ENCODE peak calls at places on chromosomes 2 and 18, in eight cellular contexts. Z is astrocyte of the spinal cord, J is right atrium auricular region, C is heart left ventricle, Y is GM06990, D is GM23338, S is breast epithelium, Q is OCI-LY7. K is an unnamed sample.

GRCh38 chr2:72035518-72036172 is 112.0 kb downstream of the CYP26B1 start:
- DNase-seq in Z (no peak), J (peak), C (no peak), Y (no peak), D (no peak), S (no peak), Q (no peak), K (no peak)

GRCh38 chr2:186486651-186487647 is 889 bp downstream of the ZC3H15 start:
- DNase-seq in Z (peak), J (no peak), C (no peak), Y (no peak), D (no peak), S (no peak), Q (peak), K (peak)

GRCh38 chr2:176997074-176997791 is 215.4 kb upstream of the HNRNPA3 start:
- DNase-seq in Z (peak), J (no peak), C (no peak), Y (peak), D (no peak), S (no peak), Q (no peak), K (peak)

GRCh38 chr2:18369750-18370149 is 190.7 kb downstream of the RDH14 start:
- DNase-seq in Z (peak), J (no peak), C (no peak), Y (no peak), D (no peak), S (no peak), Q (no peak), K (no peak)

GRCh38 chr2:218806346-218806978 is 24.5 kb downstream of the CYP27A1 start:
- DNase-seq in Z (peak), J (peak), C (peak), Y (peak), D (peak), S (peak), Q (no peak), K (peak)

GRCh38 chr2:88813612-88814011 is 122.1 kb downstream of the RPIA start:
- DNase-seq in Z (no peak), J (no peak), C (no peak), Y (no peak), D (peak), S (no peak), Q (peak), K (no peak)

GRCh38 chr2:181189932-181190331 is 209.5 kb downstream of the UBE2E3 start:
- DNase-seq in Z (no peak), J (no peak), C (no peak), Y (no peak), D (no peak), S (no peak), Q (no peak), K (no peak)

GRCh38 chr2:18413794-18414396 is 146.6 kb downstream of the RDH14 start:
- DNase-seq in Z (peak), J (peak), C (no peak), Y (no peak), D (no peak), S (no peak), Q (no peak), K (no peak)

GRCh38 chr2:3180082-3180908 is 197.3 kb downstream of the EIPR1 start:
- DNase-seq in Z (no peak), J (no peak), C (no peak), Y (peak), D (no peak), S (no peak), Q (no peak), K (peak)

GRCh38 chr2:230668184-230668938 is 44.3 kb upstream of the CAB39 start:
- DNase-seq in Z (no peak), J (no peak), C (peak), Y (peak), D (no peak), S (no peak), Q (peak), K (peak)

GRCh38 chr2:30105556-30105955 is 41.3 kb upstream of the YPEL5 start:
- DNase-seq in Z (no peak), J (no peak), C (no peak), Y (no peak), D (no peak), S (no peak), Q (no peak), K (no peak)

GRCh38 chr2:29260151-29260772 is 145.0 kb downstream of the CLIP4 start:
- DNase-seq in Z (peak), J (no peak), C (no peak), Y (no peak), D (no peak), S (no peak), Q (no peak), K (no peak)

GRCh38 chr18:57447154-57447621 is 12.0 kb downstream of the ONECUT2 start:
- DNase-seq in Z (peak), J (no peak), C (no peak), Y (no peak), D (peak), S (no peak), Q (peak), K (no peak)

GRCh38 chr18:37930640-37931039 is 365.0 kb upstream of the CELF4 start:
- DNase-seq in Z (no peak), J (no peak), C (no peak), Y (no peak), D (no peak), S (no peak), Q (no peak), K (no peak)

GRCh38 chr2:38997784-38998183 is 108.1 kb downstream of the ARHGEF33 start:
- DNase-seq in Z (peak), J (no peak), C (no peak), Y (no peak), D (no peak), S (no peak), Q (no peak), K (no peak)

GRCh38 chr2:222239945-222240675 is 58.7 kb downstream of the PAX3 start:
- DNase-seq in Z (no peak), J (no peak), C (no peak), Y (no peak), D (peak), S (no peak), Q (no peak), K (no peak)

GRCh38 chr2:187935126-187935525 is 356.5 kb upstream of the GULP1 start:
- DNase-seq in Z (no peak), J (no peak), C (no peak), Y (no peak), D (no peak), S (no peak), Q (no peak), K (no peak)

GRCh38 chr2:187936228-187936627 is 355.4 kb upstream of the GULP1 start:
- DNase-seq in Z (no peak), J (no peak), C (no peak), Y (no peak), D (no peak), S (no peak), Q (no peak), K (no peak)

GRCh38 chr2:187934236-187934635 is 357.4 kb upstream of the GULP1 start:
- DNase-seq in Z (no peak), J (no peak), C (no peak), Y (no peak), D (no peak), S (no peak), Q (no peak), K (no peak)

GRCh38 chr2:187934692-187935091 is 357.0 kb upstream of the GULP1 start:
- DNase-seq in Z (no peak), J (no peak), C (no peak), Y (no peak), D (no peak), S (no peak), Q (no peak), K (no peak)
- H3K4me3 ChIP-seq in Z (no peak), J (no peak), C (no peak), Y (no peak), D (no peak), S (no peak), Q (no peak), K (no peak)

DNA sequence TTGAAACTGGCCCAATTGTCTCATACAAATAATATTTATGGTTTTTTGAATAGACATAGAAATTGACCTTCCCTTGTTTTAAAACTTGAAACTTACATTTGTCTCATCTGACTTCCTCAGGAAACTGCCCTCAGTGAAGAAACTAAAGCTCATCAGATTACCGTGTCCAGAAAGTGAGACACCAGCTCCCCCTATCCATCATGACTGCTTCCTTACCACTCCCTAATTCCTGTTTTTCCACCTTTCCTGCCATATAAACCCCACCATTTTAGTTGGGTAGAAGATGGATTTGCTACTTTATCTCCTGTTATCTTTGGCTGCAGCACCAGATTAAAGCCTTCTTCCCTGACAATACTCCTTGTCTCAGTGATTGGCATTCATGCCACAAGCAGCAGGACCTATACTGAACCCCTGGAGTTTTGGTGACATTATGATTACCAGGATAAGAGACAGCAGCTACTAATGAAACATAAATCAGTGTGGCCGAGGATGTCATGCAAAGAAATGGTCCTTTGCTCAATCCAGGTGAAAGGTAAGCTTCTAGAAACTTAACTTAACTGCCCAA is 1627.6 kb upstream of the ZEB2 start:
- DNase-seq in Z (no peak), J (no peak), C (no peak), Y (no peak), D (peak), S (no peak), Q (no peak), K (no peak)
- TF ChIP-seq CTCF in Z (peak), J (no peak), C (no peak), Y (no peak), D (peak), S (no peak), Q (no peak), K (no peak)

GRCh38 chr2:232486558-232487384 is 863 bp downstream of the ECEL1 start:
- DNase-seq in Z (no peak), J (no peak), C (no peak), Y (no peak), D (peak), S (no peak), Q (no peak), K (no peak)
- H3K4me3 ChIP-seq in Z (no peak), J (peak), C (no peak), Y (no peak), D (peak), S (no peak), Q (no peak), K (no peak)

DNA sequence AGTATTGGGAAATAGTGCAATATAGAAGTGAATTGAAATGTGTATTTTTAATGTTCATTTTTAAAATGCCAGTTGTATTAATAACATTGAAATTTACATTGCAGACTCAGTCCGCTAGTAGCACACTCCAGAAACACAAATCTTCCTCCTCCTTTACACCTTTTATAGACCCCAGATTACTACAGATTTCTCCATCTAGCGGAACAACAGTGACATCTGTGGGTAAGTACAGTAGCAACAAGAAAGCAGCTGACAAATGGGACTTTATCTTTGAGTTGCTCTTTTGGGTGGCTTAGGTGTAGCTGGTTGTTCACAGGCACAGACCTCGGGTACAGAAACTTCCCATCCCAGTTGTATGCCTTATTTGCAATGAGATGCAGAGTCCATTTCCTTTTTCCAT is 118.2 kb upstream of the IL1R2 start:
- DNase-seq in Z (no peak), J (no peak), C (no peak), Y (no peak), D (no peak), S (no peak), Q (peak), K (peak)
- TF ChIP-seq CTCF in Z (peak), J (peak), C (peak), Y (peak), D (peak), S (no peak), Q (peak), K (peak)

GRCh38 chr18:58495202-58495601 is 133.7 kb downstream of the ALPK2 start:
- DNase-seq in Z (peak), J (no peak), C (no peak), Y (no peak), D (no peak), S (no peak), Q (no peak), K (no peak)

GRCh38 chr18:58496231-58496630 is 132.7 kb downstream of the ALPK2 start:
- DNase-seq in Z (peak), J (no peak), C (no peak), Y (no peak), D (no peak), S (no peak), Q (no peak), K (no peak)

GRCh38 chr18:58493516-58494253 is 135.2 kb downstream of the ALPK2 start:
- DNase-seq in Z (peak), J (peak), C (peak), Y (peak), D (peak), S (peak), Q (peak), K (peak)

GRCh38 chr18:58496937-58497336 is 132.0 kb downstream of the ALPK2 start:
- DNase-seq in Z (no peak), J (no peak), C (no peak), Y (no peak), D (peak), S (no peak), Q (no peak), K (peak)

DNA sequence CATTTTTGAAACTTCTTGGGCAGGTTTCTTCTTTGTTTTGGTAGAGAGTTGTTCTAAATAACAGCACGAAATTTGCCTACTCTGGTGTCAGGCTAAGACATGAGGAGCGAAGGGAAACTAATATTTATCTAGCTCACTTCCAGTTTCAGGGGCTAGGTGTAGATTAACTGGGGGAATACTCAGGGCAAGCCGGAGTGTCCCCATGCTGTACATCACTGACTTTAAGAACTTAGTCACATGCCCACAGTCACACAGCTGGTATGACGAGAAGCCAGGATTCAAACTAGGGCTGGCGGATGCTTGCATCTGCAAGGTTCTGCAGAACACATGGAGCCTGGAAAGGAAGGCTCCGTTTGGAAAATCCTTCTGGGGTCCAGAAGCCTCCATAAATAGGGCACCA is 133.3 kb downstream of the ALPK2 start:
- DNase-seq in Z (no peak), J (no peak), C (no peak), Y (no peak), D (no peak), S (no peak), Q (no peak), K (peak)
- H3K4me3 ChIP-seq in Z (no peak), J (no peak), C (no peak), Y (no peak), D (no peak), S (no peak), Q (no peak), K (no peak)

DNA sequence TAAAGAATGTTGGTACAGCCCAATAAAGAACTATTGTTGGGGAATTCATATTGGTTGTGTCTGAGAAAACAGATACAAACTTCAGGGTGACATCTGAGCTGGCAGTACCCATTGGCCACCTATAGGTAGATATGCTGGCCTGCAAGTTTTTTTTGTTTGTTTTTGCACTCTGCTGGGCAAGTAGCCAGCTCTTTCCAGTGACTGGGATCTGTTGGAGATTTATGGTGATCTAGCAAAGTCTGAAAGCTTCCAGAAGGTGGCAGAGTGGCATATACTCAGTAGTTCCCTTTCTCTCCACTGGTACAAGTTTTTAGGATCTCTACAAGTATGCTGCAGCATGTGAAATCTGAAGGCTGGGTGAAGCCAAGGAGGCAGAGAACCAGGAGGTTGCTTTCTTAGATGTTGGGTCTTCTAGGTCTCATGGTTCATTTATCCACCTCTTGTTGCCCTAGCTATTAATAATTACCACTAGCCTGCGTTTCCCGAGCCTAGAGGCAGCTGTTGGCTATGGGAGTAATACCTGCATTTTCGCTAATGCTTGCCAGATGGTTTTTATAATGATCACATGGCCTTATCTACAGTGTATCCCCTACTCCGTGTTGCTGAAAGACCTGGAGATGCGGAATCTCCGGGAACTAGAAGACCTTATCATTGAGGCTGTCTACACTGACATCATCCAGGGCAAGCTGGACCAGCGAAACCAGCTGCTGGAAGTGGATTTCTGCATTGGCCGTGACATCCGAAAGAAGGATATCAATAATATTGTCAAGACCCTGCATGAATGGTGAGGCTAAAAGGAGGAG is 9.5 kb downstream of the COPS7B start:
- DNase-seq in Z (peak), J (no peak), C (no peak), Y (no peak), D (peak), S (peak), Q (no peak), K (no peak)
- TF ChIP-seq CTCF in Z (peak), J (peak), C (peak), Y (peak), D (peak), S (no peak), Q (peak), K (no peak)

GRCh38 chr2:109352898-109353689 is 224.1 kb downstream of the SH3RF3 start:
- DNase-seq in Z (no peak), J (peak), C (no peak), Y (no peak), D (no peak), S (no peak), Q (no peak), K (no peak)

GRCh38 chr2:109352066-109352897 is 223.3 kb downstream of the SH3RF3 start:
- DNase-seq in Z (no peak), J (peak), C (no peak), Y (no peak), D (no peak), S (peak), Q (no peak), K (no peak)

GRCh38 chr2:109349555-109350430 is 220.8 kb downstream of the SH3RF3 start:
- DNase-seq in Z (no peak), J (peak), C (no peak), Y (no peak), D (peak), S (no peak), Q (no peak), K (no peak)

GRCh38 chr2:109350526-109350925 is 221.5 kb downstream of the SH3RF3 start:
- DNase-seq in Z (no peak), J (peak), C (no peak), Y (no peak), D (no peak), S (no peak), Q (no peak), K (no peak)

GRCh38 chr2:109351164-109351756 is 222.3 kb downstream of the SH3RF3 start:
- DNase-seq in Z (peak), J (peak), C (peak), Y (no peak), D (no peak), S (peak), Q (no peak), K (no peak)
- H3K4me3 ChIP-seq in Z (no peak), J (no peak), C (no peak), Y (no peak), D (no peak), S (no peak), Q (no peak), K (no peak)

GRCh38 chr2:131151398-131151797 is 46.3 kb downstream of the PLEKHB2 start:
- DNase-seq in Z (no peak), J (no peak), C (no peak), Y (no peak), D (no peak), S (no peak), Q (no peak), K (no peak)

GRCh38 chr2:131154647-131155046 is 49.5 kb downstream of the PLEKHB2 start:
- DNase-seq in Z (no peak), J (no peak), C (no peak), Y (no peak), D (no peak), S (no peak), Q (no peak), K (no peak)

GRCh38 chr2:131154071-131154531 is 49.0 kb downstream of the PLEKHB2 start:
- DNase-seq in Z (peak), J (no peak), C (no peak), Y (peak), D (peak), S (no peak), Q (peak), K (peak)

GRCh38 chr2:131153529-131153928 is 48.4 kb downstream of the PLEKHB2 start:
- DNase-seq in Z (no peak), J (no peak), C (no peak), Y (no peak), D (no peak), S (no peak), Q (peak), K (no peak)

GRCh38 chr2:131152065-131152464 is 46.9 kb downstream of the PLEKHB2 start:
- DNase-seq in Z (no peak), J (no peak), C (no peak), Y (no peak), D (peak), S (no peak), Q (peak), K (no peak)
- TF ChIP-seq CTCF in Z (no peak), J (no peak), C (no peak), Y (no peak), D (peak), S (no peak), Q (peak), K (no peak)